ENCODE peak calls at places on chromosomes 2 and 18, in seven cellular contexts. H is RKO; U is hippocampal formation; F is stimulated activated naive CD4-positive, alpha-beta T cell treated with Interleukin-2 at 50 U/mL for 16 hours; O is smooth muscle cell of the brain vasculature; V is effector memory CD8-positive, alpha-beta T cell; P is kidney. X is an unnamed sample.

GRCh38 chr2:55500025-55500424 is 19.5 kb upstream of the CFAP36 start:
- DNase-seq in H (peak), U (no peak), F (no peak), O (no peak), V (no peak), P (no peak), X (peak)

GRCh38 chr18:63979409-63979908 is 9.6 kb downstream of the SERPINB8 start:
- DNase-seq in H (peak), U (peak), F (no peak), O (no peak), V (peak), P (no peak), X (peak)

GRCh38 chr18:49768051-49768391 is 45.3 kb downstream of the ACAA2 start:
- DNase-seq in H (peak), U (peak), F (no peak), O (peak), V (no peak), P (no peak), X (peak)

GRCh38 chr2:113240915-113241911 is 37.5 kb downstream of the PAX8 start:
- DNase-seq in H (peak), U (no peak), F (peak), O (peak), V (no peak), P (peak), X (peak)

GRCh38 chr2:233816771-233817170 is 37.6 kb downstream of the HJURP start:
- DNase-seq in H (no peak), U (no peak), F (no peak), O (no peak), V (no peak), P (peak), X (no peak)

GRCh38 chr2:171434671-171434980 is 600 bp downstream of the DCAF17 start:
- DNase-seq in H (no peak), U (no peak), F (no peak), O (peak), V (no peak), P (no peak), X (no peak)

GRCh38 chr18:24503182-24503581 is 42.7 kb downstream of the HRH4 start:
- DNase-seq in H (no peak), U (no peak), F (no peak), O (no peak), V (no peak), P (no peak), X (no peak)

GRCh38 chr2:137192366-137193315 is 427.3 kb downstream of the THSD7B start:
- DNase-seq in H (peak), U (no peak), F (no peak), O (no peak), V (no peak), P (no peak), X (peak)

GRCh38 chr18:7871560-7872456 is 304.7 kb downstream of the PTPRM start:
- DNase-seq in H (no peak), U (no peak), F (no peak), O (no peak), V (no peak), P (no peak), X (peak)

GRCh38 chr2:133109772-133110171 is 439.8 kb upstream of the LYPD1 start:
- DNase-seq in H (no peak), U (no peak), F (no peak), O (no peak), V (no peak), P (no peak), X (peak)

GRCh38 chr2:172970660-172971059 is 105.0 kb upstream of the MAP3K20 start:
- DNase-seq in H (no peak), U (no peak), F (no peak), O (no peak), V (no peak), P (no peak), X (no peak)

GRCh38 chr2:10884530-10885478 is 26.9 kb upstream of the KCNF1 start:
- DNase-seq in H (no peak), U (no peak), F (no peak), O (peak), V (no peak), P (no peak), X (no peak)

GRCh38 chr2:10680957-10681356 is 8.8 kb downstream of the NOL10 start:
- DNase-seq in H (no peak), U (no peak), F (no peak), O (no peak), V (no peak), P (no peak), X (no peak)

GRCh38 chr2:102451968-102452367 is 21.1 kb upstream of the SLC9A4 start:
- DNase-seq in H (no peak), U (no peak), F (no peak), O (no peak), V (no peak), P (no peak), X (no peak)

GRCh38 chr18:79465392-79465991 is 69.8 kb downstream of the NFATC1 start:
- DNase-seq in H (no peak), U (no peak), F (no peak), O (no peak), V (no peak), P (peak), X (no peak)

GRCh38 chr2:240277807-240278522 is 137.5 kb upstream of the OTOS start:
- DNase-seq in H (no peak), U (no peak), F (no peak), O (no peak), V (no peak), P (no peak), X (no peak)

X was measured in RWPE1.